ENCODE peak calls at places on chromosomes 6 and 20, in four cellular contexts. V is HCT116, P is HepG2, U is SK-N-SH. F is an unnamed sample.

GRCh38 chr6:135054238-135054574 is 416 bp downstream of the HBS1L start:
- DNase-seq in P (peak), V (no peak), U (no peak), F (no peak)

GRCh38 chr6:19736066-19736465 is 101.1 kb upstream of the ID4 start:
- DNase-seq in U (no peak), P (no peak), V (no peak), F (no peak)

GRCh38 chr6:26230336-26230735 is 134.7 kb upstream of the BTN3A2 start:
- DNase-seq in P (no peak), V (no peak), U (no peak), F (no peak)

GRCh38 chr20:11267131-11267761 is 593.4 kb upstream of the JAG1 start:
- DNase-seq in U (peak), P (peak), V (peak), F (no peak)

GRCh38 chr6:138001750-138002349 is 105.4 kb downstream of the PERP start:
- DNase-seq in P (peak), V (peak), U (peak), F (peak)

GRCh38 chr20:51326241-51326819 is 216.2 kb downstream of the NFATC2 start:
- DNase-seq in U (peak), V (peak), P (peak), F (peak)

GRCh38 chr6:33727126-33727525 is 15.6 kb upstream of the UQCC2 start:
- DNase-seq in V (no peak), P (no peak), U (no peak), F (no peak)

GRCh38 chr6:111377558-111378120 is 105.4 kb downstream of the REV3L start:
- DNase-seq in P (no peak), V (no peak), U (no peak), F (no peak)

GRCh38 chr20:54174452-54175175 is 828 bp upstream of the CYP24A1 start:
- DNase-seq in P (peak), V (no peak), U (no peak), F (no peak)

GRCh38 chr6:163716690-163717089 is 302.2 kb downstream of the QKI start:
- DNase-seq in U (no peak), P (no peak), V (no peak), F (no peak)

GRCh38 chr6:126077810-126078791 is 91.8 kb downstream of the TRMT11 start:
- DNase-seq in U (peak), P (no peak), V (no peak), F (no peak)

GRCh38 chr20:13744403-13744802 is 40.3 kb downstream of the ESF1 start:
- DNase-seq in U (no peak), P (no peak), V (no peak), F (no peak)

GRCh38 chr6:14441371-14441781 is 323.8 kb downstream of the CD83 start:
- DNase-seq in P (no peak), V (no peak), U (no peak), F (no peak)

GRCh38 chr6:45351076-45351475 is 22.9 kb downstream of the RUNX2 start:
- DNase-seq in P (no peak), V (no peak), U (no peak), F (no peak)

GRCh38 chr20:51121272-51121671 is 98.4 kb upstream of the KCNG1 start:
- DNase-seq in U (no peak), V (no peak), P (no peak), F (no peak)

GRCh38 chr20:54355631-54356280 is 119.6 kb upstream of the DOK5 start:
- DNase-seq in V (no peak), P (no peak), U (no peak), F (no peak)

GRCh38 chr6:40743226-40743625 is 156.1 kb upstream of the LRFN2 start:
- DNase-seq in P (no peak), V (no peak), U (no peak), F (no peak)

GRCh38 chr20:5039255-5039657 is 37.9 kb upstream of the SLC23A2 start:
- DNase-seq in P (no peak), V (no peak), U (no peak), F (no peak)

GRCh38 chr20:58361549-58361948 is 27.5 kb upstream of the VAPB start:
- DNase-seq in P (no peak), V (no peak), U (no peak), F (no peak)

GRCh38 chr20:57061058-57061900 is 205.2 kb downstream of the BMP7 start:
- DNase-seq in P (no peak), V (no peak), U (peak), F (peak)

GRCh38 chr20:24985802-24986201 is 6.7 kb downstream of the APMAP start:
- DNase-seq in V (no peak), P (no peak), U (no peak), F (no peak)

GRCh38 chr6:27205375-27206278 is 41.9 kb upstream of the PRSS16 start:
- DNase-seq in V (no peak), U (peak), P (no peak), F (no peak)

GRCh38 chr20:12053348-12053747 is 135.7 kb downstream of the BTBD3 start:
- DNase-seq in P (peak), V (no peak), U (no peak), F (no peak)

GRCh38 chr6:109428889-109429477 is 11.4 kb downstream of the PPIL6 start:
- DNase-seq in V (no peak), U (no peak), P (no peak), F (no peak)

GRCh38 chr6:32151131-32151884 is 431 bp downstream of the PRRT1 start:
- DNase-seq in U (no peak), V (no peak), P (no peak), F (no peak)

DNA sequence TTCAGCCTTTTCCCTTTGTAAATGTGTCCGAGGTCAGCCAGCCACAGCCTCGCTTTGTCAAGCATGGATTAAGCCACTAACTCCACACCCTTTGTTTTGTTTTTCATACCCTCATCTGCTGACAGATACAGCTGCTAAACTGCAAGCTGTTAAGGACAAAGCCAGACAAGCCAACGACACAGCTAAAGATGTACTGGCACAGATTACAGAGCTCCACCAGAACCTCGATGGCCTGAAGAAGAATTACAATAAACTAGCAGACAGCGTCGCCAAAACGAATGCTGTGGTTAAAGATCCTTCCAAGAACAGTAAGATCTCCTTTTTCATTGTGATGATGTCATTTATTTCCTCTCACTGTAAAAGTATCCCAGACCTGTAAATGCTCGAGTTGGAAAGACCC is 269.3 kb downstream of the ARHGAP18 start:
- DNase-seq in U (no peak), P (no peak), V (no peak), F (no peak)
- TF ChIP-seq JUND in U (no peak), P (no peak), V (no peak), F (no peak)

GRCh38 chr6:79384845-79385244 is 150.4 kb upstream of the HMGN3 start:
- DNase-seq in V (no peak), P (no peak), U (no peak), F (no peak)

GRCh38 chr6:79385893-79386292 is 151.3 kb downstream of the LCA5 start:
- DNase-seq in P (no peak), U (no peak), V (no peak), F (no peak)

GRCh38 chr6:79385333-79385732 is 150.9 kb upstream of the HMGN3 start:
- DNase-seq in U (no peak), V (no peak), P (no peak), F (no peak)
- TF ChIP-seq JUND in U (no peak), V (no peak), P (no peak), F (no peak)

GRCh38 chr6:149559389-149559788 is 6.8 kb upstream of the GINM1 start:
- DNase-seq in P (no peak), V (no peak), U (no peak), F (no peak)

GRCh38 chr6:149563203-149563927 is 2.8 kb upstream of the GINM1 start:
- DNase-seq in P (no peak), V (no peak), U (no peak), F (no peak)

GRCh38 chr6:149563928-149564325 is 2.2 kb upstream of the GINM1 start:
- DNase-seq in P (no peak), V (no peak), U (no peak), F (no peak)

GRCh38 chr6:149558029-149558428 is 8.1 kb upstream of the GINM1 start:
- DNase-seq in P (no peak), U (no peak), V (no peak), F (no peak)

DNA sequence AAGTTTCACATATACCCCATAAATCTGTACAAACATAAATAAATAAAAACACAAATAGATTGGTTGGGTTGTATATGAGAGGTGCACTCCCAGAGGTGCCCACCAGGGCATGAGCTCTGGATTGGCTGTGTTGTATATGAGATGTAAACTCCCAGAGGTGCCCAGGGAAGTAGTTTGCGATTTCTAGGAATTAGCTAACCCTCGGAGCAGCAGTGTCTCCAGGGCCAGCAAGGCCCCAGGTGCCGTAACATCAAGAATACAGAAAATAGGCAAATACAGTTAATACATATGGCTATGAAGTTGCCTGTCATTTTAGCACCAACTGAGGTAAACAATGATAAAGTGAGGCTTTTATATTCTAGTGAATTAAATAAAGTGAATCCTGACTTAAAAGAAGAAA is 5.4 kb upstream of the GINM1 start:
- DNase-seq in V (peak), P (no peak), U (peak), F (no peak)
- TF ChIP-seq JUND in V (no peak), P (no peak), U (no peak), F (no peak)

GRCh38 chr6:159131709-159132108 is 37.5 kb upstream of the FNDC1 start:
- DNase-seq in P (no peak), U (no peak), V (no peak), F (no peak)
- TF ChIP-seq JUND in P (no peak), U (no peak), V (no peak), F (no peak)

DNA sequence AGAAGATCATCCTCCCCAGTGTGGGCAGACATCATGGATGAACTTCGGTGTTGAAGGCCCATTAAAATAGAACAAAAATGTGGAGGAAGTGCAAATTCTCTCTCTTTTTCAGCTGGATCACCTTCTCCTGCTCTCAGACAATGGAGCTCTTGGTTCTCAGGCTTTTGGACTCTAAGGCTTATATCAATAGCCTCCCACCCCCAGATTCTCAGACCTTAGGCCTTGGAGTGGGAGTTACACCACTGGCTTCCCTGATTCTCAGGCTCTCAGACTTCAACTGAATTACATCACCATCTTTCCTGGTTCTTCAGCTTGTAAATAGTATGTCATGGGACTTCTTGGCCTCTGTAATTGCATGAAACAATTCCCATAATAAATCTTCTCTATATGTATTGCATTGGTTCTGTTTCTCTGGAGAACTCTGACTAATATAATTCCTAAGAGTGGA is 36.6 kb downstream of the NSFL1C start:
- DNase-seq in U (no peak), P (no peak), V (no peak), F (no peak)
- TF ChIP-seq JUND in U (no peak), P (no peak), V (no peak), F (no peak)

DNA sequence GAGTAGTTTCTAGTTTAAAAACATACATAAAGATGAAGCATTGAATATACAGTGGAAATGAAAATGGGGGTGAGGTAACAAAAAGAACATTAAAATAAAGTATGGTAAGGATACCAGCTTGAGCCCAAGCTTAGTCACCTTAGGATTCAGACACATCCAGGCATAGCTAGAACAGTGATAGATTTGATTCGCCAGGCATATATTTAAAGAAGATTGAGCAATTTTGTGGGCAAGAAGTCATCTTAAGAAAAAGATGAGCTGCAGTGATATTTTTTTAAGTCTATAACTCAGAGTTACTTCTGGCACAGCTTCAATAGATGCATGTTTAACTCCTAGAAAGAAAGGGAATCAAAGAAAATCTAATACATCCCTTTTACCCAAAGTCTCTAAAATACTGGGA is 97.9 kb downstream of the BMP5 start:
- DNase-seq in V (no peak), U (no peak), P (no peak), F (no peak)
- TF ChIP-seq JUND in V (no peak), U (no peak), P (no peak), F (no peak)

GRCh38 chr20:1816384-1817381 is 78.5 kb upstream of the SIRPA start:
- DNase-seq in V (no peak), P (no peak), U (no peak), F (no peak)
- TF ChIP-seq JUND in V (no peak), P (no peak), U (peak), F (no peak)

GRCh38 chr6:139371421-139372253 is 2.8 kb downstream of the CITED2 start:
- DNase-seq in U (no peak), P (no peak), V (no peak), F (no peak)
- TF ChIP-seq JUND in U (no peak), P (no peak), V (no peak), F (peak)

F was measured in T47D.